ENCODE peak calls at places on chromosomes 7 and 10, in four cellular contexts. One of them, this sample, is unnamed. For H3K36me3, the result is how much of the 10 kb centered on the place peaks cover.

GRCh38 chr10:86941991-86942421 is 15.4 kb downstream of the MMRN2 start:
- DNase-seq in BE2C: no peak
- DNase-seq in tibial artery: peak
- DNase-seq in vagina: no peak
- DNase-seq in this sample: no peak

GRCh38 chr7:156002362-156003001 is 190.2 kb upstream of the SHH start:
- DNase-seq in BE2C: no peak
- DNase-seq in tibial artery: no peak
- DNase-seq in vagina: no peak
- DNase-seq in this sample: no peak

GRCh38 chr7:66281678-66282593 is 76.8 kb downstream of the TPST1 start:
- DNase-seq in BE2C: no peak
- DNase-seq in tibial artery: peak
- DNase-seq in vagina: no peak
- DNase-seq in this sample: peak

GRCh38 chr7:12032146-12032545 is 178.9 kb upstream of the TMEM106B start:
- DNase-seq in BE2C: no peak
- DNase-seq in tibial artery: no peak
- DNase-seq in vagina: no peak
- DNase-seq in this sample: no peak

GRCh38 chr7:79968249-79968648 is 166.4 kb upstream of the GNAI1 start:
- DNase-seq in BE2C: no peak
- DNase-seq in tibial artery: no peak
- DNase-seq in vagina: no peak
- DNase-seq in this sample: no peak

GRCh38 chr7:28955723-28956607 is 2.2 kb downstream of the TRIL start:
- DNase-seq in BE2C: peak
- DNase-seq in tibial artery: peak
- DNase-seq in vagina: no peak
- DNase-seq in this sample: peak

GRCh38 chr7:26379711-26380110 is 88.0 kb downstream of the SNX10 start:
- DNase-seq in BE2C: no peak
- DNase-seq in tibial artery: no peak
- DNase-seq in vagina: no peak
- DNase-seq in this sample: no peak

GRCh38 chr7:155993420-155994252 is 181.4 kb upstream of the SHH start:
- DNase-seq in BE2C: no peak
- DNase-seq in tibial artery: no peak
- DNase-seq in vagina: peak
- DNase-seq in this sample: no peak

GRCh38 chr10:15112657-15113056 is 15.5 kb downstream of the RPP38 start:
- DNase-seq in BE2C: no peak
- DNase-seq in tibial artery: no peak
- DNase-seq in vagina: no peak
- DNase-seq in this sample: peak

GRCh38 chr10:43219848-43220247 is 47.0 kb downstream of the RASGEF1A start:
- DNase-seq in BE2C: no peak
- DNase-seq in tibial artery: no peak
- DNase-seq in vagina: no peak
- DNase-seq in this sample: no peak

GRCh38 chr7:106855540-106856132 is 9.4 kb upstream of the PIK3CG start:
- DNase-seq in BE2C: no peak
- DNase-seq in tibial artery: no peak
- DNase-seq in vagina: no peak
- DNase-seq in this sample: no peak

GRCh38 chr7:43220250-43220649 is 107.8 kb downstream of the HECW1 start:
- DNase-seq in BE2C: no peak
- DNase-seq in tibial artery: no peak
- DNase-seq in vagina: no peak
- DNase-seq in this sample: no peak

GRCh38 chr10:24691113-24691512 is 32.6 kb downstream of the ARHGAP21 start:
- DNase-seq in BE2C: no peak
- DNase-seq in tibial artery: peak
- DNase-seq in vagina: no peak
- DNase-seq in this sample: peak

GRCh38 chr7:155380221-155380861 is 77.6 kb upstream of the EN2 start:
- DNase-seq in BE2C: peak
- DNase-seq in tibial artery: peak
- DNase-seq in vagina: no peak
- DNase-seq in this sample: peak

GRCh38 chr10:34157501-34157900 is 657.6 kb downstream of the PARD3 start:
- DNase-seq in BE2C: no peak
- DNase-seq in tibial artery: no peak
- DNase-seq in vagina: no peak
- DNase-seq in this sample: no peak

GRCh38 chr7:7557252-7557651 is 9.4 kb upstream of the MIOS start:
- DNase-seq in BE2C: no peak
- DNase-seq in tibial artery: no peak
- DNase-seq in vagina: no peak
- DNase-seq in this sample: no peak

GRCh38 chr7:128916643-128916915 is 6.1 kb upstream of the KCP start:
- DNase-seq in BE2C: no peak
- DNase-seq in tibial artery: no peak
- DNase-seq in vagina: no peak
- DNase-seq in this sample: no peak

GRCh38 chr10:35422236-35422635 is 85.9 kb downstream of the CCNY start:
- DNase-seq in BE2C: no peak
- DNase-seq in tibial artery: no peak
- DNase-seq in vagina: no peak
- DNase-seq in this sample: no peak

GRCh38 chr7:20591086-20591485 is 24.4 kb upstream of the ABCB5 start:
- DNase-seq in BE2C: no peak
- DNase-seq in tibial artery: no peak
- DNase-seq in vagina: no peak
- DNase-seq in this sample: no peak

GRCh38 chr10:104109908-104110662 is 11.9 kb upstream of the SFR1 start:
- DNase-seq in BE2C: no peak
- DNase-seq in tibial artery: no peak
- DNase-seq in vagina: no peak
- DNase-seq in this sample: peak

DNA sequence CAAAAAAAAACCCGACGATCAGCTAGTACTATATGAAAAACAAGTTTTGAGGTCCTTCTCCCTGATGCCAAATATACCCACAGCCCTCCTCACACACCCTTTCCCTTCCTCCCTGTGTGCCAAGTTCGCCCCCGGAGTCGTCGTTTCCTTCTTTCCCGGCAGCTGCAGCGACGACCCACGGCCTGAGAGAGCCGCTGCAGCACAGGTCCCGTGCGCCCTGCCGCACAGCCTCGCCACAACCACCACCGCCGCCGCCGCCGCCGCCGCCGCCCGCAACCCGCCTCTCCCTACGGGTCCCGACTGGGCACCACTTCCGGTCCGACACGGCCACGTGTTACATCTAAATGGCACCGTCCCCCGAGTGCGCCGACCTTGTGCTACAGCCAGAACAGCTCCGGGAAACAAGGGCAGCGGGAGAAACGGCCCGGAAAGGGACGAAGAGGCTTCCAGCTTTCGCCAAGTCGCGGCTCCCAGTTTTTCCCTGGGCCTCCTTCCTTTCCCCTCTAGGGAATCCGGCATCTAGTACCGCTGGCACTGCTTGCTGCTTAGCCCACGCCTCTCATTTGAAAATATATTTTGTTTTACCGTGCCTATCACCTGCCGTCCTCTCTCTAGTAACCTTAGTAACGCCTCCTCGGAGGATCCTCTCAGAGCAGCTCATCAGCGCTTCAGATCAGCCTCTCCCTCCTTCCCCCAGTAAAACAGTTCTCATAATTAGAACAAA is at the start of gene FRA10AC1:
- DNase-seq in BE2C: peak
- DNase-seq in tibial artery: peak
- DNase-seq in vagina: no peak
- DNase-seq in this sample: peak
- TF ChIP-seq CTCF in BE2C: peak
- TF ChIP-seq CTCF in tibial artery: peak
- TF ChIP-seq CTCF in vagina: no peak
- TF ChIP-seq CTCF in this sample: peak

DNA sequence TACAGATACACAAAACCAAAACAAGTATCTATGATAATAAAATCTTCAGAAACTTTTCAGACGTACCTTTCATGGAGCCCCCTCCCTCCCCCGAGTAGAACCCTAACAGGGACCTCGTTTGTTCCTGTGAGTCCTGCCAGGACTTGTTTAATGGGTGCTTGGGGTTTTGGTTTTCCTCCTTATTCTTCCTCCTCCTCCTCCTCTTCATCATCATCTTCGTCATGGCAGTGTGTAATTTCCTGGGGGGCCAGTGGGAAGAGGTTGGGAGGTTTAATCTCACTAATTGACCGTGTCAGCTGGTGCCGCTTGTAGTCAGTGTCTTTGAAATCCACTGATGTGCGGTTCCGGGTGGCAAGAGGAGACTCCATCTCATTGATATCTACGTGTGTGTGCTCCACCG is 103.6 kb downstream of the NT5C2 start:
- DNase-seq in BE2C: no peak
- DNase-seq in tibial artery: no peak
- DNase-seq in vagina: no peak
- DNase-seq in this sample: no peak
- H3K36me3 ChIP-seq in BE2C: under half
- H3K36me3 ChIP-seq in tibial artery: half or more
- H3K36me3 ChIP-seq in vagina: under half
- H3K36me3 ChIP-seq in this sample: under half

GRCh38 chr7:116828281-116828680 is 34.1 kb upstream of the CAPZA2 start:
- DNase-seq in BE2C: no peak
- DNase-seq in tibial artery: no peak
- DNase-seq in vagina: no peak
- DNase-seq in this sample: no peak
- TF ChIP-seq CTCF in BE2C: no peak
- TF ChIP-seq CTCF in tibial artery: no peak
- TF ChIP-seq CTCF in vagina: no peak
- TF ChIP-seq CTCF in this sample: no peak

GRCh38 chr10:72340510-72340895 is 14.2 kb downstream of the DNAJB12 start:
- DNase-seq in BE2C: peak
- DNase-seq in tibial artery: no peak
- DNase-seq in vagina: no peak
- DNase-seq in this sample: peak

GRCh38 chr10:72342911-72343310 is 11.8 kb downstream of the DNAJB12 start:
- DNase-seq in BE2C: no peak
- DNase-seq in tibial artery: no peak
- DNase-seq in vagina: no peak
- DNase-seq in this sample: no peak

GRCh38 chr10:72348282-72348681 is 6.4 kb downstream of the DNAJB12 start:
- DNase-seq in BE2C: no peak
- DNase-seq in tibial artery: no peak
- DNase-seq in vagina: no peak
- DNase-seq in this sample: no peak

GRCh38 chr10:72340911-72341310 is 13.8 kb downstream of the DNAJB12 start:
- DNase-seq in BE2C: no peak
- DNase-seq in tibial artery: no peak
- DNase-seq in vagina: no peak
- DNase-seq in this sample: no peak

GRCh38 chr10:72344932-72345331 is 9.8 kb downstream of the DNAJB12 start:
- DNase-seq in BE2C: no peak
- DNase-seq in tibial artery: no peak
- DNase-seq in vagina: no peak
- DNase-seq in this sample: no peak
- H3K36me3 ChIP-seq in BE2C: under half
- H3K36me3 ChIP-seq in tibial artery: half or more
- H3K36me3 ChIP-seq in vagina: under half
- H3K36me3 ChIP-seq in this sample: under half

DNA sequence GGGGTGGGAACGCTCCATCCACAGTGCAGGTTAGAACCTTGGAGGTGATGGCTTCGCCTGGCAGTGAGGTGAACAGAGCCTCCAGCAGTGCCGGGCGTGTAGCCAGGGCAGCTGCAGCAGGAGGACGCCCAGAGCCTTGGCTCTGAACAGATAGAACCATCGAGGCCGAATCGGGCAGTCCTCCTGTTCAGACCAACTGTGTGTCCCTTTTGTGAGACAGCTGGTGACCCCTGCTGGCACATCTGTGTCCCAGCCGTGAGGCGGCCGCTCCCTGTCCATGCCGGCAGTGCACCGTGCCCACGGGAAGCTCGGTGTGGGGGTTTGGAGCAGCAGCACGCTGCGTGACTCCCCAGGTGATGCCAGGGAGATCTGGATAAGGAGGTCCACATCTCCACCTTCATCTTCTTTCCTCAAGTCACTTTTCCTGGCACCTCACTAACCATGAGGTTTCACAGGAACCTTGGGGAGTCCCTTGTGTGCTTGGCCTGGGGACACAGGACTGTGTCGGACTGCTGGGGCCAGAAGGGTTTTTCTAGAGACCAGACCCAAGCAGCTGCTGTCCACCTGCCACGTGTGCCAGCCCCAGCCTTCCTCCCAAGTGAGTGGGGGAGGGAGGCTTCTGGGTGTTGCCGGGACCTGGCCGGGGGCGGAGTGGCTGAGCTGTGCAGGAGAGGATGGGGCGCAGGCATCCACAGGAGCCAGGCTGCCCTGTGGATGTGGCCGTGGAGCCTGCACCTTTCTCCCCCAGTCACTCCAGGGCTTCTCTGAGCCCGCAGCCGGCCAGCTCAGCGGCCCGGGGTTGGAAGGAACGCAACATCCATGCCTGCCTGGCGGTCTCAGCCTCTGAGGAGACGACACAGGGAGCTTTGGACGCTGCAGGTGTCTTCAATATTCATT is 69.4 kb downstream of the DNAJB6 start:
- DNase-seq in BE2C: peak
- DNase-seq in tibial artery: no peak
- DNase-seq in vagina: no peak
- DNase-seq in this sample: no peak
- TF ChIP-seq CTCF in BE2C: peak
- TF ChIP-seq CTCF in tibial artery: no peak
- TF ChIP-seq CTCF in vagina: no peak
- TF ChIP-seq CTCF in this sample: peak

GRCh38 chr7:138556771-138557484 is 96.9 kb downstream of the TRIM24 start:
- DNase-seq in BE2C: no peak
- DNase-seq in tibial artery: no peak
- DNase-seq in vagina: no peak
- DNase-seq in this sample: no peak
- H3K36me3 ChIP-seq in BE2C: half or more
- H3K36me3 ChIP-seq in tibial artery: half or more
- H3K36me3 ChIP-seq in vagina: under half
- H3K36me3 ChIP-seq in this sample: half or more

GRCh38 chr7:135129579-135129978 is 18.3 kb upstream of the TMEM140 start:
- DNase-seq in BE2C: no peak
- DNase-seq in tibial artery: no peak
- DNase-seq in vagina: no peak
- DNase-seq in this sample: no peak
- TF ChIP-seq CTCF in BE2C: no peak
- TF ChIP-seq CTCF in tibial artery: no peak
- TF ChIP-seq CTCF in vagina: no peak
- TF ChIP-seq CTCF in this sample: no peak

GRCh38 chr7:30430777-30431176 is 47.8 kb downstream of the NOD1 start:
- DNase-seq in BE2C: no peak
- DNase-seq in tibial artery: no peak
- DNase-seq in vagina: no peak
- DNase-seq in this sample: no peak
- H3K36me3 ChIP-seq in BE2C: under half
- H3K36me3 ChIP-seq in tibial artery: half or more
- H3K36me3 ChIP-seq in vagina: under half
- H3K36me3 ChIP-seq in this sample: under half

GRCh38 chr7:152406491-152406890 is 29.3 kb downstream of the KMT2C start:
- DNase-seq in BE2C: no peak
- DNase-seq in tibial artery: no peak
- DNase-seq in vagina: no peak
- DNase-seq in this sample: no peak
- TF ChIP-seq CTCF in BE2C: no peak
- TF ChIP-seq CTCF in tibial artery: no peak
- TF ChIP-seq CTCF in vagina: no peak
- TF ChIP-seq CTCF in this sample: no peak

GRCh38 chr10:8116474-8116873 is 62.0 kb downstream of the GATA3 start:
- DNase-seq in BE2C: no peak
- DNase-seq in tibial artery: no peak
- DNase-seq in vagina: no peak
- DNase-seq in this sample: no peak
- H3K36me3 ChIP-seq in BE2C: under half
- H3K36me3 ChIP-seq in tibial artery: under half
- H3K36me3 ChIP-seq in vagina: under half
- H3K36me3 ChIP-seq in this sample: under half